ENCODE peak calls at places on chromosomes 5 and 9, in six cellular contexts. Y is transverse colon, F is HepG2, C is tibial nerve, N is stomach, Z is A549. S is an unnamed sample. For H3K4me1, the result is how much of the 10 kb centered on the place peaks cover.

GRCh38 chr5:101687630-101688029 is 608.5 kb downstream of the SLCO4C1 start:
- DNase-seq in F (no peak), N (no peak), C (no peak), Z (no peak), Y (no peak), S (no peak)

GRCh38 chr9:110351009-110351467 is 13.4 kb upstream of the TXNDC8 start:
- DNase-seq in F (no peak), C (no peak), Z (peak), N (no peak), Y (no peak), S (no peak)

GRCh38 chr9:122991370-122991830 is 42.1 kb upstream of the GPR21 start:
- DNase-seq in F (peak), Y (no peak), Z (peak), N (no peak), C (no peak), S (peak)

GRCh38 chr5:167800405-167800804 is 491.0 kb upstream of the WWC1 start:
- DNase-seq in F (no peak), Z (no peak), N (no peak), C (no peak), Y (no peak), S (no peak)

GRCh38 chr5:67696446-67696845 is 499.8 kb upstream of the CD180 start:
- DNase-seq in Y (no peak), N (no peak), Z (no peak), F (no peak), C (no peak), S (no peak)

GRCh38 chr5:125394661-125395280 is 648.3 kb upstream of the ZNF608 start:
- DNase-seq in Y (no peak), F (no peak), C (no peak), N (no peak), Z (no peak), S (no peak)

GRCh38 chr9:81530407-81530810 is 158.9 kb downstream of the TLE1 start:
- DNase-seq in Y (peak), Z (no peak), N (no peak), C (no peak), F (no peak), S (no peak)

GRCh38 chr5:43007246-43007910 is 32.7 kb downstream of the ANXA2R start:
- DNase-seq in C (peak), Y (peak), F (peak), N (peak), Z (peak), S (peak)

GRCh38 chr5:1823381-1824034 is 22.3 kb downstream of the NDUFS6 start:
- DNase-seq in N (no peak), Y (no peak), F (no peak), Z (no peak), C (no peak), S (no peak)

GRCh38 chr5:32810812-32811211 is 99.7 kb downstream of the NPR3 start:
- DNase-seq in Y (no peak), F (no peak), N (no peak), C (no peak), Z (no peak), S (no peak)

GRCh38 chr5:112957970-112958773 is 18.4 kb upstream of the DCP2 start:
- DNase-seq in N (peak), C (no peak), Y (peak), Z (peak), F (peak), S (peak)

GRCh38 chr5:36414869-36415282 is 113.2 kb upstream of the RANBP3L start:
- DNase-seq in F (peak), Y (no peak), C (no peak), N (no peak), Z (no peak), S (no peak)

GRCh38 chr5:36416605-36417004 is 114.9 kb upstream of the RANBP3L start:
- DNase-seq in Y (no peak), F (no peak), C (no peak), Z (no peak), N (no peak), S (no peak)

GRCh38 chr5:36418172-36418979 is 116.7 kb upstream of the RANBP3L start:
- DNase-seq in Y (no peak), C (no peak), Z (no peak), N (no peak), F (peak), S (no peak)

GRCh38 chr5:36417221-36417620 is 115.5 kb upstream of the RANBP3L start:
- DNase-seq in Y (no peak), N (no peak), Z (no peak), C (no peak), F (no peak), S (no peak)

DNA sequence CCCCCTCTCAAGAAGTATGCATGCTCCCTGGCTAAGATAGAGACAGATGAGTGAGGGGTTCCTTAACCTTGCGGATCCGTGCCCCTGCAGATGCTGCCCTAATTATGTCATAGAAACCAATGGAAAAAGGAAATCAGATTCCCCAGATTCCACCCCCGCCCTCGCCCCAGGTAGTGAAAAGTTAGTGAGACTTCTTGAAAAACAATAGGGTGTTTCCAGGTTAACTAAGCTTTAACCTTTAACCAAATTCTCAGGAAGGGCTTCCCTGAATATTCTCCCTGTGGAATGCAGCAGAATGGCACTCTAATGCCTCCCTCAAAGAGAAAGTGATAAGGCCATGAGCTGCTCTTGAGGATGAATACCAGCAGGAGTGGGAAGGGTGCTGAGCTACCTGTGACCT is 116.0 kb upstream of the RANBP3L start:
- DNase-seq in F (no peak), Y (no peak), N (no peak), C (no peak), Z (no peak), S (no peak)
- H3K4me1 ChIP-seq in F (under half), Y (under half), N (under half), C (under half), Z (under half), S (under half)

GRCh38 chr9:136054146-136054545 is 40.9 kb downstream of the NACC2 start:
- DNase-seq in C (no peak), F (no peak), N (no peak), Z (no peak), Y (no peak), S (no peak)

GRCh38 chr9:136051568-136052432 is 43.3 kb downstream of the NACC2 start:
- DNase-seq in Z (peak), C (peak), Y (peak), F (peak), N (peak), S (no peak)

GRCh38 chr9:136053757-136054142 is 41.3 kb downstream of the NACC2 start:
- DNase-seq in C (no peak), N (no peak), Z (no peak), Y (no peak), F (no peak), S (no peak)

GRCh38 chr9:136052433-136052880 is 42.6 kb downstream of the NACC2 start:
- DNase-seq in N (peak), Z (peak), Y (no peak), F (peak), C (no peak), S (no peak)

DNA sequence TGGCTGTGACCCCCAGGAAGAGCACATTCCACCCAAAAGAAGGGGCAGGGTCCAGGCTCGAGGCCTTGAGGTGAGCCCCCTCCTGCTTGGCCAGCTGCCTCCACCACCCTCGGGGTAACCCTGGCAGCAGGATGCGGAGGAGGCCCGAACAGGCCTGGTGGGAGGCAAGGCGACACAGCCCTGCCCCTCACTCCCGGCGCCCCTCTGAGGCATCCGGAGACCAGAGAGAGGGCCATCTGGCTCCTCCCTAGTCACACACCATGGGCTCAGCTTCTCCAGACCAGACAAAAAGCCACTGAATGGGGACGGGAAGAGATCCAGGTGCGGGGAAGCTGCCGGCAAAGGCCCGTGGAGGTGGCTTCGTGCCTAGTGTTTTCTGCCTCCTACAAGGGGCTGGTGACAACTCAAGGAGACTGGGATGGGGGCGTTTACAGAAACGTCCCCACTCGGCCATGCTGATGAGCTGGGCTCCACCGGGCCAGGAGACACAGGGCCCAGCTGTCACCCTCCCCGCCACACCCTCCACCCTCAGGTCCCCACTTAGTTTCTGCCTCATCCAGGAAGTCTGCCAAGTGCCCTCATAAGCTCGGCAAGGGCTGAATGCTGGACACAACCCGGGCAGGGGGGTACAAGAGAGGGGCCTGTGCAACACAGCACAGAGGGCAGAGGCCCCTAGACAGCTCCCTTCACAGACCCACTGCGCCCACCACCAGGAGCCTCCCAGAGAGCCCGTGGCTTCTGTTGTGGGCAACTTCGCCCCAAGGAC is 41.9 kb downstream of the NACC2 start:
- DNase-seq in F (peak), Z (no peak), C (no peak), Y (no peak), N (no peak), S (no peak)
- H3K4me3 ChIP-seq in F (peak), Z (peak), C (no peak), Y (no peak), N (peak), S (no peak)

DNA sequence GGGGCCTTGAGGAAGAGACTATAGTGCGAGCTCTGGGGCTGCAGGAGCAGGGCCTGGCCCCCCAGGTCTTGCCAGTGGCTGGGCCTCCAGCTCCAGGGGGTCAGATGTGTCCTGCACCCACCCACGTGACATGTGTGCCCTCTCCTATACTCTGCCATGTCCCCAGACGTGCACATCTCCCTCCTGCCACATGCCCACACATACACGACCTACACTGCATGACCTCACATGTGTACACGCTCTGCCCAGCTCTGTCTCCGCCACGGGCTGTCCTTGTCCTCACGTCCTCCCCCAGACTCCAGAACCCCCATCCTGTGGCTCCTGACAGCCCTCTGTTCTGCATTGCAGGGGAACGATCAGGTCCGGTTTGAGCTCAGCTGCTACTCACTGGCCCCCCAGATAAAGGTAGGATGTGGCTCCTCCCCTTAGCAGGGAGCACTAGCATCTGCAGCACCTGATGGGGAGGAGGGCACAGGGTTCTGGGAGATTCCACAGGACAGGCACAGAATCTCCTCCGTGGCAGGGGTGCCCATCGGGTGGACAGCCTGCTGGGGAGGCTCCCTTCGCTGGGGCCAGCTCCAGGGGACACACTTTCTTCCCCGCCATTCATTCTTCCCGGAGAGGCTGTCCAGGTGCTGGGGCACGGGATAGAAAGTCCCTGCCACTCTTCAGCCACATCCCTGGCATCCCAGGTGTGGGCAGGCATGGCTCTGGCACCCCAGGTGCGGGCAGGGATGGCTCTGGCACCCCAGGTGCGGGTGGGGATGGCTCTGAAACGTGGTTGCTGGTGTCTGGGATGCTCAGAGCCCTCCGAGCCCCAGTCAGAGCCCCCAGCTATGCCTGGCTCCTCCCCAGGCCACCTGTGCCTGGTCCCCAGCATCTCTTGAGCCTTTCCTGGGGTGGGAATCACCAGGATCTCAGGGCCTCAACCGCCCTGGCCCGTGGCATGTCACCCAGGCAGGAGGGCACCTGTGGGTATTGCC is 19.3 kb downstream of the ASS1 start:
- DNase-seq in Z (no peak), N (no peak), Y (no peak), C (no peak), F (no peak), S (no peak)
- TF ChIP-seq POLR2A in Z (no peak), N (no peak), Y (no peak), C (no peak), F (no peak), S (no peak)

GRCh38 chr9:99126312-99126711 is 21.4 kb downstream of the TGFBR1 start:
- DNase-seq in N (no peak), C (no peak), Y (no peak), Z (no peak), F (no peak), S (no peak)
- H3K4me1 ChIP-seq in N (under half), C (under half), Y (under half), Z (under half), F (under half), S (under half)

GRCh38 chr5:111095982-111096381 is 3.8 kb downstream of the WDR36 start:
- DNase-seq in N (no peak), F (no peak), Y (no peak), Z (no peak), C (no peak), S (no peak)

GRCh38 chr5:111099058-111099778 is 7.1 kb downstream of the WDR36 start:
- DNase-seq in Y (no peak), N (no peak), Z (no peak), C (no peak), F (no peak), S (no peak)
- H3K4me3 ChIP-seq in Y (no peak), N (no peak), Z (no peak), C (no peak), F (no peak), S (no peak)

DNA sequence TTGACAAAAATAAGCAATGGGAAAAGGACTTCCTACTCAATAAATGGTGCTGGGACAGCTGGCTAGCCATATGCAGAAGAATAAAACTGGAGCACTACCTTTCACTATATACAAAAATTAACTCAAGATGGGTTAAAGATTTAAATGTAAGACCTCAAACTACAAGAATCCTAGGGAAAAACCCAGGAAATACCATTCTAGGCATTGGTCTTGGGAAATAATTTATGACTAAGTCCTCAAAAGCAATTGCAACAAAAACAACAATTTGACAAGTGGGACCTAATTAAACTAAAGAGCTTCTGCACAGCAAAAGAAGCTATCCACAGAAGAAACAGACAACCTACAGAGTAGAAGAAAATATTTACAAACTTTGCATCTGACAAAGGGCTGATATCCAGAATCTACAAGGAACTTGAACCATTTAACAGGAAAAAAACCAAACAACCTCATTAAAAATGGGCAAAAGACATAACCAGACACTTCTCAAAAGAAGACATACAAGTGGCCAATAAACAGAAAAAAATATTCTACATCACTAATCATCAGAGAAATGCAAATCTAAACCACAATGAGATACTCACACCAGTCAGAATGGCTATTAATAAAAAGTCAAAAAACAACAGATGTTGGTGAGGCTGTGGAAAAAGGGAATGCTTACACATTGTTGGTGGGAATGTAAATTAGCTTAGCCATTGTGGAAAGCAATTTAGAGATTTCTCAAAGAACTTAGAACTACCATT is 75.2 kb upstream of the CPEB4 start:
- DNase-seq in Y (no peak), Z (no peak), F (no peak), C (no peak), N (no peak), S (no peak)
- TF ChIP-seq POLR2A in Y (no peak), Z (no peak), F (no peak), C (no peak), N (no peak), S (no peak)

GRCh38 chr9:37342493-37342892 is 80.0 kb upstream of the GRHPR start:
- DNase-seq in C (no peak), N (no peak), Z (no peak), F (no peak), Y (no peak), S (no peak)
- H3K4me1 ChIP-seq in C (under half), N (under half), Z (under half), F (under half), Y (under half), S (under half)

GRCh38 chr9:69453746-69454145 is 128.7 kb downstream of the ENTREP1 start:
- DNase-seq in N (no peak), Y (no peak), F (no peak), C (no peak), Z (no peak), S (no peak)

GRCh38 chr9:69456201-69456600 is 131.2 kb downstream of the ENTREP1 start:
- DNase-seq in N (no peak), Y (no peak), F (no peak), Z (no peak), C (no peak), S (no peak)

GRCh38 chr9:69454327-69454726 is 129.3 kb downstream of the ENTREP1 start:
- DNase-seq in F (no peak), Y (no peak), N (no peak), Z (no peak), C (no peak), S (no peak)

GRCh38 chr9:69455311-69455710 is 130.3 kb downstream of the ENTREP1 start:
- DNase-seq in F (no peak), N (no peak), Y (no peak), Z (no peak), C (no peak), S (no peak)

GRCh38 chr9:69452110-69452780 is 127.2 kb downstream of the ENTREP1 start:
- DNase-seq in N (no peak), Z (no peak), Y (no peak), F (no peak), C (no peak), S (no peak)
- H3K4me3 ChIP-seq in N (no peak), Z (no peak), Y (no peak), F (no peak), C (no peak), S (no peak)

GRCh38 chr5:88829053-88829452 is 53.9 kb downstream of the MEF2C start:
- DNase-seq in C (no peak), Y (no peak), F (no peak), Z (no peak), N (no peak), S (no peak)
- TF ChIP-seq POLR2A in C (no peak), Y (no peak), F (no peak), Z (no peak), N (no peak), S (no peak)

GRCh38 chr5:137264041-137264440 is 235.1 kb downstream of the SPOCK1 start:
- DNase-seq in Y (no peak), N (no peak), F (no peak), Z (no peak), C (no peak), S (no peak)

GRCh38 chr5:137263319-137263718 is 235.8 kb downstream of the SPOCK1 start:
- DNase-seq in Z (no peak), N (no peak), F (no peak), C (no peak), Y (no peak), S (no peak)

GRCh38 chr5:137264573-137264972 is 234.6 kb downstream of the SPOCK1 start:
- DNase-seq in N (no peak), F (no peak), Z (no peak), Y (no peak), C (no peak), S (no peak)

GRCh38 chr5:137262818-137263217 is 236.3 kb downstream of the SPOCK1 start:
- DNase-seq in C (no peak), Y (no peak), N (no peak), F (no peak), Z (no peak), S (no peak)

DNA sequence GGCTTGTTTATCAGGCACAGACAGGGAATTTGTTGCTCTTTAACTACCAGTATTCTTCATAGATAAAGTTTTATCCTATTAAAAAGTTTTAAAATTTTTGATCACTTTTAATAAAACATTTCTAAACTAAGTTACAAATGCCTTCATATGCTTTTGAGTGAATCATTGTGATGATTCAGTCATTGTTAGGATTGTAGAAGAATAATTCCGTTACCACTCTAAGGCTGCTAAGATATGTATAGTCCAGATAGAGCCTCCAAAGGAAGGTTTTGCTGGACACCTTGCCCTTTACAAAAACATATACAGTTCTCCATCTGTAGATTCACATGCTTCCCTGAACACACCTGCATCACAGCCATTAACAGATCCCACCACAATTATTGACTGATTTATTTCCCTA is 233.7 kb downstream of the SPOCK1 start:
- DNase-seq in Z (no peak), F (no peak), Y (no peak), C (no peak), N (no peak), S (no peak)
- H3K4me1 ChIP-seq in Z (under half), F (under half), Y (under half), C (under half), N (under half), S (under half)

S was measured in uterus.